ENCODE peak calls at places on chromosomes 16 and 17, in four cellular contexts. W, T, O and L are unnamed samples.
A peak's percentile ranks its signal among the peaks of the same experiment; 100 is the strongest.

GRCh38 chr17:73895157-73895556 is 250.9 kb upstream of the SDK2 start:
- DNase-seq in W (no peak), T (no peak), O (no peak), L (no peak)

GRCh38 chr16:28326881-28327610 is 34.7 kb downstream of the SBK1 start:
- DNase-seq in W (peak; percentile 75), T (no peak), O (peak; percentile 33), L (peak; percentile 91)

GRCh38 chr17:81516439-81516838 is 3.8 kb upstream of the ACTG1 start:
- DNase-seq in W (no peak), T (no peak), O (no peak), L (no peak)

GRCh38 chr16:81521141-81521626 is 76.6 kb downstream of the CMIP start:
- DNase-seq in W (no peak), T (no peak), O (peak; percentile 65), L (no peak)

GRCh38 chr17:78013683-78014467 is 55.4 kb downstream of the TNRC6C start:
- DNase-seq in W (peak; percentile 16), T (no peak), O (peak; percentile 15), L (peak; percentile 56)

GRCh38 chr17:76793775-76794174 is 55.9 kb downstream of the MFSD11 start:
- DNase-seq in W (peak; percentile 37), T (no peak), O (no peak), L (peak; percentile 59)

GRCh38 chr17:76049239-76049638 is 22.1 kb upstream of the EVPL start:
- DNase-seq in W (no peak), T (no peak), O (no peak), L (no peak)

GRCh38 chr17:49494937-49495841 is at the start of gene NGFR:
- DNase-seq in W (peak; percentile 60), T (peak; percentile 64), O (no peak), L (peak; percentile 77)

GRCh38 chr17:35588196-35588920 is 1.2 kb downstream of the AP2B1 start:
- DNase-seq in W (peak; percentile 60), T (no peak), O (no peak), L (peak; percentile 92)

GRCh38 chr17:76867578-76868175 is 527 bp upstream of the MGAT5B start:
- DNase-seq in W (no peak), T (no peak), O (no peak), L (no peak)